ENCODE peak calls at places on chromosome 6, in eight cellular contexts. G is Panc1, C is AG04450, O is endodermal cell, Q is kidney, Z is A549, M is stomach, R is heart left ventricle. V is an unnamed sample.

GRCh38 chr6:45838486-45838885 is 177.2 kb downstream of the CLIC5 start:
- DNase-seq in G (no peak), C (no peak), O (no peak), Q (no peak), Z (no peak), M (no peak), R (no peak), V (no peak)

GRCh38 chr6:130761286-130761685 is 65.9 kb upstream of the SMLR1 start:
- DNase-seq in G (no peak), C (no peak), O (no peak), Q (no peak), Z (no peak), M (no peak), R (no peak), V (no peak)

GRCh38 chr6:170092826-170093225 is 198.1 kb downstream of the DLL1 start:
- DNase-seq in G (no peak), C (no peak), O (no peak), Q (no peak), Z (no peak), M (no peak), R (peak), V (peak)

GRCh38 chr6:111263837-111264236 is 176.5 kb downstream of the SLC16A10 start:
- DNase-seq in G (no peak), C (no peak), O (no peak), Q (no peak), Z (no peak), M (no peak), R (no peak), V (no peak)

GRCh38 chr6:105522626-105523322 is 119.9 kb upstream of the PREP start:
- DNase-seq in G (no peak), C (peak), O (no peak), Q (no peak), Z (no peak), M (no peak), R (no peak), V (no peak)

GRCh38 chr6:28537065-28537464 is 11.4 kb downstream of the GPX5 start:
- DNase-seq in G (peak), C (no peak), O (peak), Q (no peak), Z (no peak), M (no peak), R (no peak), V (no peak)

GRCh38 chr6:158978752-158979151 is 21.2 kb downstream of the RSPH3 start:
- DNase-seq in G (no peak), C (no peak), O (no peak), Q (no peak), Z (no peak), M (no peak), R (no peak), V (no peak)

GRCh38 chr6:41488392-41489129 is 57.6 kb upstream of the FOXP4 start:
- DNase-seq in G (no peak), C (peak), O (peak), Q (peak), Z (no peak), M (no peak), R (no peak), V (no peak)

GRCh38 chr6:110509617-110510231 is 33.3 kb upstream of the SLC22A16 start:
- DNase-seq in G (peak), C (no peak), O (no peak), Q (no peak), Z (no peak), M (peak), R (no peak), V (no peak)

GRCh38 chr6:111087871-111088667 is 766 bp downstream of the SLC16A10 start:
- DNase-seq in G (no peak), C (no peak), O (peak), Q (peak), Z (no peak), M (peak), R (no peak), V (no peak)

GRCh38 chr6:112041535-112041934 is 12.4 kb upstream of the CCN6 start:
- DNase-seq in G (no peak), C (no peak), O (no peak), Q (no peak), Z (no peak), M (no peak), R (no peak), V (no peak)

GRCh38 chr6:117545161-117545595 is 57.1 kb downstream of the GOPC start:
- DNase-seq in G (peak), C (no peak), O (no peak), Q (no peak), Z (no peak), M (no peak), R (no peak), V (no peak)

GRCh38 chr6:31836036-31836675 is 8.6 kb downstream of the HSPA1B start:
- DNase-seq in G (no peak), C (no peak), O (no peak), Q (peak), Z (no peak), M (no peak), R (no peak), V (no peak)

GRCh38 chr6:30900863-30901417 is 7.1 kb upstream of the GTF2H4 start:
- DNase-seq in G (no peak), C (no peak), O (no peak), Q (no peak), Z (no peak), M (no peak), R (no peak), V (no peak)

GRCh38 chr6:133701633-133702331 is 187.1 kb upstream of the TCF21 start:
- DNase-seq in G (no peak), C (no peak), O (no peak), Q (peak), Z (no peak), M (no peak), R (peak), V (no peak)

GRCh38 chr6:112014483-112014882 is 39.4 kb upstream of the CCN6 start:
- DNase-seq in G (no peak), C (peak), O (no peak), Q (no peak), Z (no peak), M (no peak), R (no peak), V (no peak)

GRCh38 chr6:27650620-27651370 is 177.9 kb upstream of the ZNF184 start:
- DNase-seq in G (peak), C (no peak), O (peak), Q (no peak), Z (no peak), M (no peak), R (no peak), V (no peak)

GRCh38 chr6:75830959-75831885 is 82.2 kb downstream of the MYO6 start:
- DNase-seq in G (no peak), C (peak), O (no peak), Q (no peak), Z (no peak), M (no peak), R (no peak), V (no peak)

GRCh38 chr6:154410215-154410614 is 53.6 kb upstream of the IPCEF1 start:
- DNase-seq in G (no peak), C (no peak), O (no peak), Q (no peak), Z (no peak), M (no peak), R (no peak), V (no peak)

GRCh38 chr6:45971287-45971686 is 44.4 kb downstream of the CLIC5 start:
- DNase-seq in G (no peak), C (no peak), O (no peak), Q (no peak), Z (no peak), M (no peak), R (no peak), V (no peak)

GRCh38 chr6:123001540-123001939 is 5.5 kb downstream of the CLVS2 start:
- DNase-seq in G (no peak), C (no peak), O (peak), Q (no peak), Z (no peak), M (no peak), R (no peak), V (no peak)

GRCh38 chr6:158011478-158011920 is 29.8 kb downstream of the SYNJ2 start:
- DNase-seq in G (no peak), C (no peak), O (no peak), Q (peak), Z (no peak), M (no peak), R (no peak), V (no peak)

DNA sequence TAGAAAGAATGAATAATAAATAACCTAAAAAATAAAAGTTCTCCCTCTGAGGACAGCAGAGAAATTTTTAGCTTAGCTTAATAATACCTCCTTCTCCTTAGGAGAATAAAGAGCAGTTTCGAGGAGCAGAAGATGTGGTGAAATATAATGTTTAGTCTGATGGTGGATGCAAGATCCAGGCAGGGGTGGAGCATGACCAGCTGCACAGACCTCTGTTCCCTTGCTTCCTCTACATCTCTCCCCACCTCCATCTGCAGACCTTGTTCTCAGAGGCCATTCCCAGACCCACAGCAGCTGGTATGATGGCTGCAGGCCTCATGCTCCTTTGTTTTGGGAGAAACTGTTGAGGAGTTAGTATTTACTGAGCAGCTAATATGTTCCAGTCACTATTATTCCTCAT is 1.5 kb downstream of the BTN3A2 start:
- DNase-seq in G (no peak), C (no peak), O (no peak), Q (no peak), Z (no peak), M (no peak), R (no peak), V (no peak)
- H3K4me3 ChIP-seq in G (no peak), C (no peak), O (no peak), Q (no peak), Z (no peak), M (no peak), R (no peak), V (no peak)

GRCh38 chr6:168232989-168233874 is 86.3 kb downstream of the DACT2 start:
- DNase-seq in G (no peak), C (no peak), O (peak), Q (no peak), Z (no peak), M (no peak), R (no peak), V (no peak)
- TF ChIP-seq CTCF in G (no peak), C (no peak), O (peak), Q (no peak), Z (no peak), M (no peak), R (no peak), V (no peak)

GRCh38 chr6:109299695-109300564 is 82.3 kb downstream of the CD164 start:
- DNase-seq in G (no peak), C (no peak), O (no peak), Q (no peak), Z (no peak), M (peak), R (peak), V (peak)
- H3K4me3 ChIP-seq in G (no peak), C (no peak), O (no peak), Q (no peak), Z (no peak), M (no peak), R (no peak), V (no peak)

GRCh38 chr6:125546827-125547226 is 202.6 kb upstream of the HEY2 start:
- DNase-seq in G (no peak), C (no peak), O (peak), Q (no peak), Z (no peak), M (no peak), R (no peak), V (peak)
- TF ChIP-seq CTCF in G (no peak), C (no peak), O (peak), Q (no peak), Z (no peak), M (no peak), R (no peak), V (peak)

GRCh38 chr6:14088600-14089168 is 28.9 kb upstream of the CD83 start:
- DNase-seq in G (no peak), C (no peak), O (no peak), Q (no peak), Z (no peak), M (no peak), R (no peak), V (no peak)
- H3K4me3 ChIP-seq in G (no peak), C (no peak), O (no peak), Q (no peak), Z (no peak), M (no peak), R (no peak), V (no peak)

DNA sequence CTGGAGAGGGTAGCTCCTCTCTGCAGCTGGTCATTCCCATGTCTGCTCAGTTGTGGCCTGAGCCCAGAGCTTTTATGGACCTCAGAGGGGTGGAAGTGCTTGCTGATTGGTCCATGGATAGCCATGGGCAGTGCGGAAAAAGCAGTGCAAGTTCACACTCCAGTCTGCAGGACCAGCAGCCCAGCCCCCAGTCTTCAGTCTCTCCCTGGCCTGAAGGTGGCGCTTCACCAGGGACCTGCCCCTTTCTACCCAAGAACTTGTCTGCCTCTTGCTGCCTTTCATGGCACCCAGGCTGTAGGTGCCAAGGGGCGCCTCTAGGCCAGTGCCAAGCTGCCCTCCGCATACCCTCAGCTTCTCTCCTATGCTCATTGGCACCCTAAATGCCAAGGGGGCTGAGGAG is 91.0 kb downstream of the TBXT start:
- DNase-seq in G (no peak), C (no peak), O (peak), Q (peak), Z (no peak), M (no peak), R (no peak), V (no peak)
- TF ChIP-seq CTCF in G (peak), C (no peak), O (peak), Q (no peak), Z (no peak), M (no peak), R (no peak), V (no peak)

GRCh38 chr6:1250489-1251197 is 61.3 kb upstream of the FOXQ1 start:
- DNase-seq in G (no peak), C (no peak), O (no peak), Q (no peak), Z (no peak), M (no peak), R (no peak), V (no peak)
- H3K4me3 ChIP-seq in G (no peak), C (no peak), O (no peak), Q (no peak), Z (no peak), M (no peak), R (no peak), V (no peak)

GRCh38 chr6:6243846-6244245 is 76.6 kb downstream of the F13A1 start:
- DNase-seq in G (no peak), C (no peak), O (no peak), Q (no peak), Z (no peak), M (no peak), R (no peak), V (no peak)
- TF ChIP-seq CTCF in G (no peak), C (no peak), O (no peak), Q (no peak), Z (no peak), M (no peak), R (no peak), V (no peak)

DNA sequence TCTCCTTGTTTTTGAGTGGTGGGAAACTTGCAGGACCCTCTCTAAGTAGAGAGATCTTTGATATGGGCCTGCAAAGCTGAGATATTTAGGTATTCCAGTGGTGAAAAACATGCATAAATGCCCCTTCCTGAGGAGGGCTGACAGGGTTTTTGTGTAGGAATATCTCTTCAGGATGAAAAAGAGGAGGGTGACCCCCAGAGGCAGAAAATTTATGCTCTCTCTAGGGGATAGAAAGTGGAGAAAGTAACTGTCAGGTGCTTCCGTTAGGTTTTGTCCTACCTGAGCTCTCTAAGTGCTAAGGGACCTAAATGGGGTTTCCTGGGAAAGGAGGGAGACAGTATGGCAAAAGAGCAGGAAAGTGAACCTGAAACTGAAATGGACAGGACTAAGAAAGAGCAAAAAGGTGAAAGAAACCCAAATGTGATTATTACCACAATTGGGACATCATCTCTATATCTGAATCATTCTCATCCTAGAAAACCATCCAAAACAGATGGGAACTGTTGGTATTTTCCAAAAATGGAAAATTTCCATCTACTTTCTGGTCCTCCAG is 2.0 kb downstream of the COL19A1 start:
- DNase-seq in G (no peak), C (no peak), O (no peak), Q (no peak), Z (no peak), M (no peak), R (no peak), V (no peak)
- H3K4me3 ChIP-seq in G (no peak), C (no peak), O (peak), Q (peak), Z (no peak), M (no peak), R (no peak), V (no peak)

DNA sequence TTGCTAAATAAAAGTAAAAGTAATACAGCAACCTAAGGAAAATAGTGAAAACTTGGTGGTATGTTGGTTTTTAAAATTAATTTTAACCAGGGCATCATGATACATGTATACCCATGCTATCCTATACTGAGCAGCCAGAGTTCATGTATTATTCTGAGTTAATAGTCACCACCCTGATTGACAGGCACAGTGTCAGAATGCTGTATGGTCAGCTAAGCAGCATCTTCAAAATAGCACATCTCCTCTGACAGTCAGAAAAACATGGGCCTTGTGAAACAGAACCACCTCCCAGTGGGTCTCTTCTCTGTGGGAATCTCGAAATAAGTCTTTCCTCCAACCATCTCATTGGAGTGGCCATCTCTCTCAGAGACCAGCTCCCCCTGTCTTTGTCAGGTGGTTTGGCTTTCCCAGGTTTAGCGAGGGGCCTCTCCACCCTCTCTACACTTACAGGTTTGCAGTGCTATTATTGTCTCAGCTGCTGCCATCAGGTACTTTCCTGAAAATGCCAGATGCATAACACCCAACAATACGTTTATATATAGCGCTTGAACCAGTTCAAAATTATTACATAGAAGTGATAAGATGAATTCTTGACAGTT is 47.1 kb upstream of the RNF8 start:
- DNase-seq in G (no peak), C (no peak), O (no peak), Q (no peak), Z (no peak), M (no peak), R (no peak), V (no peak)
- TF ChIP-seq CTCF in G (no peak), C (no peak), O (peak), Q (no peak), Z (no peak), M (no peak), R (no peak), V (no peak)

V was measured in tibial artery.